ENCODE peak calls at places on chromosomes 3 and 15, in four cellular contexts. K is left cardiac atrium, E is HFF-Myc, Z is mesothelial cell of epicardium. L is an unnamed sample.
A peak's percentile ranks its signal among the peaks of the same experiment; 100 is the strongest.

GRCh38 chr3:170357920-170358854 is 672 bp downstream of the SKIL start:
- DNase-seq in K (peak; percentile 92), E (no peak), Z (peak; percentile 73), L (peak; percentile 73)

GRCh38 chr3:101898752-101899169 is 49.4 kb downstream of the NFKBIZ start:
- DNase-seq in K (no peak), E (no peak), Z (no peak), L (no peak)

GRCh38 chr3:55634345-55634744 is 147.2 kb upstream of the WNT5A start:
- DNase-seq in K (no peak), E (no peak), Z (no peak), L (no peak)

GRCh38 chr3:171384101-171384891 is 75.9 kb downstream of the TNIK start:
- DNase-seq in K (no peak), E (no peak), Z (no peak), L (no peak)

GRCh38 chr3:14438262-14438661 is 35.9 kb downstream of the SLC6A6 start:
- DNase-seq in K (no peak), E (no peak), Z (no peak), L (no peak)

GRCh38 chr15:94532226-94532625 is 300.9 kb downstream of the MCTP2 start:
- DNase-seq in K (no peak), E (no peak), Z (no peak), L (no peak)

GRCh38 chr3:4581905-4582611 is 88.9 kb downstream of the ITPR1 start:
- DNase-seq in K (no peak), E (no peak), Z (no peak), L (no peak)

GRCh38 chr3:62203152-62203551 is 170.2 kb downstream of the FEZF2 start:
- DNase-seq in K (no peak), E (no peak), Z (no peak), L (no peak)

GRCh38 chr3:55686720-55687254 is 199.7 kb upstream of the WNT5A start:
- DNase-seq in K (no peak), E (no peak), Z (no peak), L (peak; percentile 0)

GRCh38 chr15:60982249-60982932 is 246.7 kb downstream of the RORA start:
- DNase-seq in K (no peak), E (no peak), Z (no peak), L (no peak)

GRCh38 chr15:31465083-31465955 is 138.7 kb downstream of the KLF13 start:
- DNase-seq in K (no peak), E (no peak), Z (no peak), L (peak; percentile 9)

GRCh38 chr3:137763594-137763938 is 549 bp upstream of the SOX14 start:
- DNase-seq in K (no peak), E (no peak), Z (no peak), L (peak; percentile 41)

GRCh38 chr15:56675930-56676329 is 57.4 kb downstream of the ZNF280D start:
- DNase-seq in K (no peak), E (no peak), Z (no peak), L (no peak)

GRCh38 chr3:66179813-66180212 is 41.0 kb upstream of the SLC25A26 start:
- DNase-seq in K (no peak), E (no peak), Z (no peak), L (no peak)

GRCh38 chr3:194139085-194139976 is 3.4 kb downstream of the HES1 start:
- DNase-seq in K (peak; percentile 47), E (peak; percentile 85), Z (peak; percentile 49), L (peak; percentile 68)

GRCh38 chr3:118089563-118089962 is 945.1 kb downstream of the IGSF11 start:
- DNase-seq in K (no peak), E (no peak), Z (no peak), L (no peak)

GRCh38 chr3:122392868-122393844 is 9.2 kb downstream of the FAM162A start:
- DNase-seq in K (no peak), E (no peak), Z (no peak), L (peak; percentile 66)

GRCh38 chr3:129764090-129764489 is 129.4 kb downstream of the TMCC1 start:
- DNase-seq in K (no peak), E (no peak), Z (no peak), L (no peak)

GRCh38 chr3:127017229-127017628 is 34.3 kb downstream of the PLXNA1 start:
- DNase-seq in K (no peak), E (no peak), Z (no peak), L (no peak)